ENCODE peak calls at places on chromosomes 11 and 22, in five cellular contexts. One of them, this sample, is unnamed.

GRCh38 chr22:39616051-39616450 is 45.5 kb downstream of the CACNA1I start:
- DNase-seq in body of pancreas: no peak
- DNase-seq in fibroblast of pulmonary artery: no peak
- DNase-seq in GM12865: no peak
- DNase-seq in posterior vena cava: no peak
- DNase-seq in this sample: no peak

GRCh38 chr11:42770444-42771065 is 541.2 kb upstream of the API5 start:
- DNase-seq in posterior vena cava: no peak
- DNase-seq in body of pancreas: peak
- DNase-seq in GM12865: peak
- DNase-seq in fibroblast of pulmonary artery: peak
- DNase-seq in this sample: peak

GRCh38 chr11:126080206-126080941 is 17.7 kb upstream of the CDON start:
- DNase-seq in body of pancreas: peak
- DNase-seq in GM12865: no peak
- DNase-seq in posterior vena cava: no peak
- DNase-seq in fibroblast of pulmonary artery: no peak
- DNase-seq in this sample: no peak

GRCh38 chr11:23732026-23732425 is 764.8 kb upstream of the LUZP2 start:
- DNase-seq in body of pancreas: no peak
- DNase-seq in GM12865: no peak
- DNase-seq in posterior vena cava: no peak
- DNase-seq in fibroblast of pulmonary artery: peak
- DNase-seq in this sample: no peak

GRCh38 chr11:34192481-34193401 is 87.3 kb downstream of the NAT10 start:
- DNase-seq in posterior vena cava: peak
- DNase-seq in fibroblast of pulmonary artery: peak
- DNase-seq in GM12865: peak
- DNase-seq in body of pancreas: peak
- DNase-seq in this sample: no peak

GRCh38 chr22:45334068-45334467 is 24.3 kb downstream of the FAM118A start:
- DNase-seq in fibroblast of pulmonary artery: no peak
- DNase-seq in GM12865: no peak
- DNase-seq in posterior vena cava: no peak
- DNase-seq in body of pancreas: no peak
- DNase-seq in this sample: no peak

GRCh38 chr22:39530692-39531331 is 1.7 kb downstream of the RPS19BP1 start:
- DNase-seq in fibroblast of pulmonary artery: peak
- DNase-seq in GM12865: peak
- DNase-seq in body of pancreas: peak
- DNase-seq in posterior vena cava: no peak
- DNase-seq in this sample: no peak

GRCh38 chr11:87366346-87366745 is 328.6 kb downstream of the TMEM135 start:
- DNase-seq in body of pancreas: no peak
- DNase-seq in fibroblast of pulmonary artery: no peak
- DNase-seq in GM12865: no peak
- DNase-seq in posterior vena cava: no peak
- DNase-seq in this sample: no peak

GRCh38 chr11:32316846-32317525 is 118.4 kb downstream of the WT1 start:
- DNase-seq in body of pancreas: no peak
- DNase-seq in GM12865: no peak
- DNase-seq in posterior vena cava: no peak
- DNase-seq in fibroblast of pulmonary artery: peak
- DNase-seq in this sample: no peak

GRCh38 chr22:50545522-50546325 is at the start of gene KLHDC7B:
- DNase-seq in GM12865: no peak
- DNase-seq in posterior vena cava: no peak
- DNase-seq in fibroblast of pulmonary artery: no peak
- DNase-seq in body of pancreas: no peak
- DNase-seq in this sample: peak

GRCh38 chr11:61923166-61924015 is 6.0 kb upstream of the RAB3IL1 start:
- DNase-seq in posterior vena cava: peak
- DNase-seq in fibroblast of pulmonary artery: peak
- DNase-seq in GM12865: no peak
- DNase-seq in body of pancreas: peak
- DNase-seq in this sample: no peak

GRCh38 chr11:62614275-62614674 is 1.2 kb downstream of the ROM1 start:
- DNase-seq in GM12865: no peak
- DNase-seq in body of pancreas: peak
- DNase-seq in fibroblast of pulmonary artery: no peak
- DNase-seq in posterior vena cava: no peak
- DNase-seq in this sample: no peak

GRCh38 chr11:108117746-108118371 is 3.5 kb upstream of the ACAT1 start:
- DNase-seq in body of pancreas: no peak
- DNase-seq in fibroblast of pulmonary artery: peak
- DNase-seq in posterior vena cava: no peak
- DNase-seq in GM12865: peak
- DNase-seq in this sample: peak